ENCODE peak calls at places on chromosomes 11 and 22, in four cellular contexts. Z is choroid plexus epithelial cell, Q is GM12891, T is GM03348. F is an unnamed sample.

GRCh38 chr11:8671651-8672062 is 10.8 kb downstream of the TRIM66 start:
- DNase-seq in Z (peak; percentile 88), Q (no peak), T (no peak), F (peak; percentile 84)

GRCh38 chr11:126129681-126130671 is 67.3 kb upstream of the CDON start:
- DNase-seq in Z (no peak), Q (no peak), T (no peak), F (no peak)

GRCh38 chr22:45237065-45237990 is 3.4 kb downstream of the KIAA0930 start:
- DNase-seq in Z (no peak), Q (no peak), T (no peak), F (no peak)

GRCh38 chr11:107741044-107741823 is 29.4 kb upstream of the SLN start:
- DNase-seq in Z (peak; percentile 72), Q (peak; percentile 34), T (peak; percentile 23), F (peak; percentile 57)

GRCh38 chr11:35663408-35663702 is 780 bp downstream of the TRIM44 start:
- DNase-seq in Z (no peak), Q (no peak), T (no peak), F (no peak)

GRCh38 chr11:118622376-118623290 is 15.2 kb downstream of the PHLDB1 start:
- DNase-seq in Z (peak; percentile 70), Q (no peak), T (peak; percentile 86), F (peak; percentile 66)

GRCh38 chr11:71102251-71102995 is 150.0 kb downstream of the SHANK2 start:
- DNase-seq in Z (no peak), Q (no peak), T (no peak), F (no peak)

GRCh38 chr11:66410191-66410590 is 10.6 kb upstream of the NPAS4 start:
- DNase-seq in Z (no peak), Q (no peak), T (no peak), F (no peak)

GRCh38 chr22:49366437-49366836 is 461.2 kb downstream of the BRD1 start:
- DNase-seq in Z (no peak), Q (no peak), T (no peak), F (no peak)

GRCh38 chr11:119974051-119974450 is 163.9 kb downstream of the TRIM29 start:
- DNase-seq in Z (no peak), Q (no peak), T (peak; percentile 2), F (no peak)

GRCh38 chr11:87397250-87397649 is 359.5 kb downstream of the TMEM135 start:
- DNase-seq in Z (no peak), Q (no peak), T (no peak), F (no peak)

GRCh38 chr22:46090051-46090591 is 60.2 kb upstream of the PPARA start:
- DNase-seq in Z (no peak), Q (no peak), T (no peak), F (no peak)

GRCh38 chr11:61347916-61348461 is 13.7 kb downstream of the CYB561A3 start:
- DNase-seq in Z (peak; percentile 87), Q (no peak), T (no peak), F (peak; percentile 90)

GRCh38 chr11:1694064-1694845 is 2.7 kb upstream of the KRTAP5-6 start:
- DNase-seq in Z (peak; percentile 75), Q (peak; percentile 98), T (peak; percentile 96), F (peak; percentile 71)

GRCh38 chr11:64842851-64843841 is 1.3 kb downstream of the CDC42BPG start:
- DNase-seq in Z (no peak), Q (no peak), T (no peak), F (no peak)

GRCh38 chr11:132073787-132074186 is 703.4 kb downstream of the NTM start:
- DNase-seq in Z (no peak), Q (no peak), T (no peak), F (no peak)

GRCh38 chr11:117582491-117582890 is 214.5 kb downstream of the DSCAML1 start:
- DNase-seq in Z (no peak), Q (no peak), T (no peak), F (no peak)

GRCh38 chr11:66221726-66222236 is 46.7 kb upstream of the RAB1B start:
- DNase-seq in Z (no peak), Q (no peak), T (no peak), F (no peak)

GRCh38 chr11:80414766-80415165 is 973.9 kb upstream of the TENM4 start:
- DNase-seq in Z (peak; percentile 82), Q (no peak), T (no peak), F (peak; percentile 10)

GRCh38 chr11:119910056-119910455 is 181.1 kb upstream of the NECTIN1 start:
- DNase-seq in Z (no peak), Q (no peak), T (no peak), F (no peak)

GRCh38 chr11:45853616-45854219 is 6.4 kb downstream of the CRY2 start:
- DNase-seq in Z (no peak), Q (no peak), T (no peak), F (no peak)

GRCh38 chr11:12110714-12111481 is 508 bp downstream of the MICAL2 start:
- DNase-seq in Z (peak; percentile 34), Q (peak; percentile 32), T (no peak), F (no peak)

GRCh38 chr11:66891849-66892660 is 35.2 kb downstream of the LRFN4 start:
- DNase-seq in Z (peak; percentile 96), Q (peak; percentile 72), T (peak; percentile 85), F (peak; percentile 90)

GRCh38 chr11:69915501-69916250 is 96.5 kb upstream of the FGF3 start:
- DNase-seq in Z (peak; percentile 70), Q (peak; percentile 51), T (peak; percentile 86), F (peak; percentile 69)

GRCh38 chr11:6156628-6157367 is 13.3 kb downstream of the OR52B2 start:
- DNase-seq in Z (no peak), Q (no peak), T (no peak), F (peak; percentile 0)

GRCh38 chr11:79082280-79082679 is 358.6 kb downstream of the TENM4 start:
- DNase-seq in Z (no peak), Q (no peak), T (no peak), F (no peak)

GRCh38 chr22:39125622-39126021 is 26.9 kb downstream of the CBX7 start:
- DNase-seq in Z (no peak), Q (no peak), T (peak; percentile 1), F (no peak)

GRCh38 chr11:67530282-67530592 is 7.0 kb upstream of the CABP2 start:
- DNase-seq in Z (no peak), Q (no peak), T (no peak), F (no peak)

GRCh38 chr11:128133501-128133900 is 453.9 kb downstream of the ETS1 start:
- DNase-seq in Z (no peak), Q (no peak), T (no peak), F (no peak)

GRCh38 chr11:29452131-29452530 is 564.7 kb downstream of the KCNA4 start:
- DNase-seq in Z (peak; percentile 46), Q (no peak), T (peak; percentile 9), F (peak; percentile 78)